ENCODE peak calls at places on chromosomes 7 and 10, in seven cellular contexts. F is psoas muscle, N is A549, H is neural progenitor cell, R is left lung, U is transverse colon, E is right atrium auricular region. Z is an unnamed sample.

GRCh38 chr10:80569131-80569895 is 31.6 kb downstream of the SH2D4B start:
- DNase-seq in F (no peak), N (no peak), H (no peak), R (no peak), U (no peak), E (peak), Z (no peak)

GRCh38 chr7:134690016-134690415 is 43.4 kb downstream of the BPGM start:
- DNase-seq in F (no peak), N (no peak), H (no peak), R (no peak), U (no peak), E (no peak), Z (no peak)

GRCh38 chr10:124734311-124735166 is 9.6 kb downstream of the FAM53B start:
- DNase-seq in F (peak), N (no peak), H (no peak), R (no peak), U (no peak), E (peak), Z (no peak)

GRCh38 chr10:71763352-71764127 is 9.8 kb downstream of the VSIR start:
- DNase-seq in F (no peak), N (no peak), H (no peak), R (no peak), U (no peak), E (no peak), Z (no peak)

GRCh38 chr7:44561962-44562621 is 11.6 kb downstream of the DDX56 start:
- DNase-seq in F (no peak), N (peak), H (no peak), R (no peak), U (peak), E (no peak), Z (peak)

GRCh38 chr7:151689196-151689971 is 169.7 kb upstream of the RHEB start:
- DNase-seq in F (peak), N (no peak), H (no peak), R (peak), U (no peak), E (no peak), Z (peak)

GRCh38 chr10:71597821-71598498 is 121.6 kb downstream of the C10orf105 start:
- DNase-seq in F (peak), N (no peak), H (no peak), R (peak), U (peak), E (peak), Z (no peak)

GRCh38 chr10:118472415-118472814 is 123.0 kb downstream of the PRLHR start:
- DNase-seq in F (no peak), N (no peak), H (no peak), R (no peak), U (no peak), E (no peak), Z (no peak)

GRCh38 chr10:44851413-44851812 is 59.7 kb upstream of the TMEM72 start:
- DNase-seq in F (peak), N (no peak), H (no peak), R (no peak), U (no peak), E (no peak), Z (no peak)

GRCh38 chr7:158076215-158076614 is 511.4 kb downstream of the PTPRN2 start:
- DNase-seq in F (no peak), N (no peak), H (no peak), R (no peak), U (no peak), E (no peak), Z (no peak)

GRCh38 chr10:84352251-84352842 is 24.0 kb downstream of the CCSER2 start:
- DNase-seq in F (no peak), N (peak), H (peak), R (peak), U (peak), E (no peak), Z (peak)

GRCh38 chr10:69089638-69090599 is 2.0 kb downstream of the SRGN start:
- DNase-seq in F (no peak), N (no peak), H (no peak), R (peak), U (peak), E (no peak), Z (no peak)

GRCh38 chr7:50146692-50147091 is 53.6 kb upstream of the ZPBP start:
- DNase-seq in F (no peak), N (no peak), H (no peak), R (no peak), U (no peak), E (no peak), Z (no peak)

GRCh38 chr10:77915299-77916105 is 11.1 kb downstream of the DLG5 start:
- DNase-seq in F (no peak), N (no peak), H (no peak), R (no peak), U (no peak), E (no peak), Z (no peak)